ENCODE peak calls at places on chromosome 13, in six cellular contexts. U, L, I, H, E and T are unnamed samples.
A peak's percentile ranks its signal among the peaks of the same experiment; 100 is the strongest.

GRCh38 chr13:74187564-74187963 is 53.4 kb upstream of the KLF12 start:
- DNase-seq in U (no peak), L (no peak), I (no peak), H (no peak), E (no peak), T (no peak)

GRCh38 chr13:41668130-41668757 is 210.9 kb downstream of the RGCC start:
- DNase-seq in U (peak; percentile 64), L (no peak), I (no peak), H (peak; percentile 87), E (peak; percentile 62), T (peak; percentile 7)

GRCh38 chr13:86710013-86710412 is 910.8 kb upstream of the SLITRK6 start:
- DNase-seq in U (no peak), L (no peak), I (no peak), H (no peak), E (no peak), T (no peak)

GRCh38 chr13:106367361-106367781 is 168.1 kb downstream of the EFNB2 start:
- DNase-seq in U (no peak), L (no peak), I (no peak), H (no peak), E (no peak), T (no peak)

GRCh38 chr13:99658266-99658991 is 157.2 kb downstream of the TM9SF2 start:
- DNase-seq in U (peak; percentile 35), L (peak; percentile 13), I (peak; percentile 60), H (no peak), E (peak; percentile 67), T (peak; percentile 20)

GRCh38 chr13:43279696-43280095 is 256.3 kb downstream of the DNAJC15 start:
- DNase-seq in U (no peak), L (no peak), I (no peak), H (no peak), E (no peak), T (no peak)

GRCh38 chr13:63393112-63393511 is 1977.5 kb upstream of the PCDH20 start:
- DNase-seq in U (no peak), L (no peak), I (no peak), H (no peak), E (no peak), T (no peak)

GRCh38 chr13:90302113-90302512 is 1045.4 kb upstream of the MIR17HG start:
- DNase-seq in U (no peak), L (no peak), I (no peak), H (peak; percentile 36), E (no peak), T (no peak)

GRCh38 chr13:32036131-32036695 is 4.6 kb downstream of the FRY start:
- DNase-seq in U (no peak), L (no peak), I (no peak), H (no peak), E (peak; percentile 52), T (no peak)

GRCh38 chr13:85828094-85828684 is 29.0 kb upstream of the SLITRK6 start:
- DNase-seq in U (no peak), L (no peak), I (no peak), H (no peak), E (no peak), T (no peak)

GRCh38 chr13:110138009-110138699 is 168.8 kb downstream of the COL4A1 start:
- DNase-seq in U (peak; percentile 63), L (no peak), I (no peak), H (peak; percentile 48), E (peak; percentile 87), T (peak; percentile 70)

GRCh38 chr13:41694902-41695301 is 237.6 kb downstream of the RGCC start:
- DNase-seq in U (peak; percentile 73), L (no peak), I (no peak), H (peak; percentile 91), E (peak; percentile 80), T (no peak)

GRCh38 chr13:75318138-75318833 is 163.7 kb downstream of the TBC1D4 start:
- DNase-seq in U (no peak), L (no peak), I (no peak), H (no peak), E (no peak), T (no peak)

GRCh38 chr13:110347535-110348308 is 40.6 kb downstream of the COL4A2 start:
- DNase-seq in U (no peak), L (no peak), I (no peak), H (no peak), E (peak; percentile 83), T (no peak)